ENCODE peak calls at places on chromosomes 3 and 15, in ten cellular contexts. X is astrocyte of the spinal cord, U is NCI-H2081 treated with DMSO at 0.1 percent for 48 hours, T is GM19239, J is heart left ventricle, E is C1 segment of cervical spinal cord, A is tibial nerve, H is epithelial cell of prostate, O is cardiac septum, D is WERI-Rb-1. B is an unnamed sample.

GRCh38 chr3:25441234-25441856 is 13.3 kb downstream of the RARB start:
- DNase-seq in X (no peak), U (no peak), T (no peak), J (no peak), E (no peak), A (no peak), H (no peak), O (no peak), D (no peak), B (peak; percentile 11)

GRCh38 chr3:132343018-132343612 is 25.9 kb downstream of the ACP3 start:
- DNase-seq in X (peak; percentile 65), U (peak; percentile 12), T (peak; percentile 12), J (peak; percentile 23), E (no peak), A (peak; percentile 79), H (no peak), O (no peak), D (peak; percentile 39), B (peak; percentile 31)

GRCh38 chr3:9500108-9501050 is 53.2 kb downstream of the LHFPL4 start:
- DNase-seq in X (peak; percentile 52), U (no peak), T (peak; percentile 62), J (peak; percentile 45), E (no peak), A (no peak), H (peak; percentile 10), O (no peak), D (peak; percentile 73), B (peak; percentile 83)

GRCh38 chr15:63348392-63348791 is 33.3 kb downstream of the CA12 start:
- DNase-seq in X (peak; percentile 69), U (no peak), T (no peak), J (peak; percentile 63), E (peak; percentile 55), A (peak; percentile 31), H (peak; percentile 58), O (no peak), D (no peak), B (no peak)

GRCh38 chr3:123813876-123814275 is 70.3 kb downstream of the MYLK start:
- DNase-seq in X (peak; percentile 64), U (no peak), T (no peak), J (peak; percentile 16), E (no peak), A (no peak), H (no peak), O (no peak), D (no peak), B (no peak)

GRCh38 chr3:109806929-109807328 is 469.6 kb upstream of the DPPA4 start:
- DNase-seq in X (peak; percentile 33), U (no peak), T (no peak), J (no peak), E (no peak), A (no peak), H (no peak), O (no peak), D (no peak), B (no peak)

GRCh38 chr3:71710906-71711494 is 14.2 kb downstream of the EIF4E3 start:
- DNase-seq in X (peak; percentile 57), U (no peak), T (peak; percentile 23), J (no peak), E (no peak), A (no peak), H (no peak), O (no peak), D (no peak), B (peak; percentile 64)

GRCh38 chr15:71707230-71708051 is 102.9 kb upstream of the NR2E3 start:
- DNase-seq in X (no peak), U (no peak), T (no peak), J (no peak), E (no peak), A (no peak), H (no peak), O (no peak), D (no peak), B (no peak)

GRCh38 chr15:57388199-57388863 is 12.0 kb downstream of the CGNL1 start:
- DNase-seq in X (no peak), U (no peak), T (no peak), J (no peak), E (no peak), A (peak; percentile 56), H (no peak), O (no peak), D (no peak), B (no peak)

GRCh38 chr3:164845739-164846138 is 232.6 kb downstream of the SI start:
- DNase-seq in X (no peak), U (no peak), T (no peak), J (no peak), E (no peak), A (no peak), H (no peak), O (no peak), D (no peak), B (no peak)

GRCh38 chr3:56923546-56924224 is 121.9 kb upstream of the ARHGEF3 start:
- DNase-seq in X (peak; percentile 47), U (no peak), T (no peak), J (peak; percentile 71), E (no peak), A (peak; percentile 25), H (peak; percentile 26), O (no peak), D (no peak), B (no peak)

GRCh38 chr3:134365766-134366065 is 8.5 kb downstream of the AMOTL2 start:
- DNase-seq in X (no peak), U (no peak), T (no peak), J (no peak), E (no peak), A (no peak), H (no peak), O (peak; percentile 68), D (no peak), B (no peak)

GRCh38 chr15:69749797-69750196 is 297.2 kb downstream of the RPLP1 start:
- DNase-seq in X (no peak), U (no peak), T (no peak), J (no peak), E (no peak), A (no peak), H (no peak), O (no peak), D (no peak), B (peak; percentile 43)

GRCh38 chr3:69200384-69201068 is 78.1 kb upstream of the LMOD3 start:
- DNase-seq in X (peak; percentile 65), U (no peak), T (no peak), J (peak; percentile 18), E (no peak), A (no peak), H (peak; percentile 93), O (no peak), D (no peak), B (no peak)

GRCh38 chr3:155741081-155741480 is 3.8 kb downstream of the PLCH1 start:
- DNase-seq in X (no peak), U (no peak), T (no peak), J (no peak), E (no peak), A (no peak), H (no peak), O (no peak), D (no peak), B (no peak)

GRCh38 chr15:77870195-77871065 is 207.1 kb downstream of the TBC1D2B start:
- DNase-seq in X (peak; percentile 52), U (no peak), T (peak; percentile 69), J (peak; percentile 61), E (peak; percentile 10), A (peak; percentile 73), H (no peak), O (peak; percentile 81), D (peak; percentile 80), B (peak; percentile 51)

GRCh38 chr3:40404591-40405198 is 17.7 kb downstream of the ENTPD3 start:
- DNase-seq in X (peak; percentile 45), U (no peak), T (no peak), J (no peak), E (no peak), A (no peak), H (no peak), O (no peak), D (no peak), B (no peak)

GRCh38 chr3:68206524-68207117 is 552.2 kb upstream of the SUCLG2 start:
- DNase-seq in X (no peak), U (no peak), T (no peak), J (no peak), E (no peak), A (no peak), H (no peak), O (no peak), D (no peak), B (no peak)

GRCh38 chr3:56980798-56981390 is 79.6 kb upstream of the SPATA12 start:
- DNase-seq in X (peak; percentile 96), U (no peak), T (no peak), J (peak; percentile 35), E (no peak), A (no peak), H (peak; percentile 92), O (peak; percentile 75), D (no peak), B (no peak)

GRCh38 chr3:66912306-66912705 is 85.8 kb upstream of the KBTBD8 start:
- DNase-seq in X (no peak), U (no peak), T (no peak), J (no peak), E (no peak), A (no peak), H (no peak), O (no peak), D (no peak), B (no peak)

B was measured in germinal center.